ENCODE peak calls at places on chromosome 14, in eight cellular contexts. W is EL; T is adrenal gland; O is SW 1271; J is activated CD8-positive, alpha-beta T cell treated with anti-CD3 and anti-CD28 coated beads, Interleukin-2, amount 10 ng/mL, durations not matched to agents 7 days and 5 days; Z is pons; M is pancreas; D is substantia nigra. B is an unnamed sample.

GRCh38 chr14:24224618-24225071 is 7.5 kb downstream of the NEDD8 start:
- DNase-seq in W (peak), T (no peak), O (peak), J (no peak), Z (no peak), M (no peak), D (no peak), B (no peak)

GRCh38 chr14:79656496-79656895 is 554.8 kb downstream of the DIO2 start:
- DNase-seq in W (no peak), T (no peak), O (no peak), J (no peak), Z (no peak), M (no peak), D (no peak), B (no peak)

GRCh38 chr14:67331368-67332125 is 28.1 kb downstream of the ATP6V1D start:
- DNase-seq in W (peak), T (no peak), O (no peak), J (no peak), Z (peak), M (no peak), D (no peak), B (no peak)

GRCh38 chr14:38040411-38040810 is 167.3 kb upstream of the SSTR1 start:
- DNase-seq in W (no peak), T (no peak), O (no peak), J (no peak), Z (no peak), M (no peak), D (no peak), B (no peak)

GRCh38 chr14:44586910-44587309 is 79.8 kb upstream of the FSCB start:
- DNase-seq in W (no peak), T (no peak), O (no peak), J (no peak), Z (no peak), M (no peak), D (no peak), B (no peak)

GRCh38 chr14:100159107-100159864 is at the start of gene DEGS2:
- DNase-seq in W (no peak), T (no peak), O (no peak), J (peak), Z (no peak), M (peak), D (no peak), B (no peak)

GRCh38 chr14:35044939-35045797 is 904 bp upstream of the FAM177A1 start:
- DNase-seq in W (no peak), T (peak), O (no peak), J (no peak), Z (peak), M (no peak), D (no peak), B (no peak)

GRCh38 chr14:88613552-88614010 is 50.7 kb downstream of the ZC3H14 start:
- DNase-seq in W (peak), T (peak), O (no peak), J (no peak), Z (no peak), M (peak), D (no peak), B (no peak)

GRCh38 chr14:95336192-95336760 is 16.6 kb upstream of the CLMN start:
- DNase-seq in W (no peak), T (no peak), O (no peak), J (no peak), Z (no peak), M (no peak), D (no peak), B (no peak)

GRCh38 chr14:59254146-59254910 is 65.9 kb downstream of the DAAM1 start:
- DNase-seq in W (peak), T (peak), O (no peak), J (no peak), Z (peak), M (peak), D (no peak), B (peak)

GRCh38 chr14:20692111-20692751 is 3.7 kb downstream of the ANG start:
- DNase-seq in W (no peak), T (no peak), O (no peak), J (no peak), Z (no peak), M (no peak), D (no peak), B (no peak)

GRCh38 chr14:60790850-60791249 is 56.3 kb downstream of the MNAT1 start:
- DNase-seq in W (no peak), T (no peak), O (no peak), J (no peak), Z (no peak), M (no peak), D (no peak), B (no peak)

GRCh38 chr14:101193126-101193844 is 289.8 kb upstream of the RTL1 start:
- DNase-seq in W (no peak), T (no peak), O (no peak), J (no peak), Z (no peak), M (no peak), D (no peak), B (no peak)

GRCh38 chr14:92998957-92999356 is 76.0 kb downstream of the CHGA start:
- DNase-seq in W (no peak), T (no peak), O (no peak), J (no peak), Z (no peak), M (peak), D (no peak), B (no peak)

GRCh38 chr14:102317564-102318248 is 1.8 kb upstream of the ZNF839 start:
- DNase-seq in W (peak), T (peak), O (peak), J (peak), Z (peak), M (no peak), D (no peak), B (no peak)

GRCh38 chr14:95774265-95775160 is 60.6 kb upstream of the TCL1A start:
- DNase-seq in W (peak), T (peak), O (peak), J (peak), Z (peak), M (peak), D (peak), B (peak)

GRCh38 chr14:63682727-63683593 is 41.3 kb upstream of the WDR89 start:
- DNase-seq in W (no peak), T (no peak), O (no peak), J (no peak), Z (no peak), M (no peak), D (no peak), B (no peak)

B was measured in tibial nerve.